ENCODE peak calls at places on chromosome X, in ten cellular contexts. One of them, this sample, is unnamed.

GRCh38 chrX:123835661-123836371 is 24.0 kb upstream of the XIAP start:
- DNase-seq in neural crest cell: no peak
- DNase-seq in WTC11: no peak
- DNase-seq in IMR-90: peak; percentile 70
- DNase-seq in AG04450: no peak
- DNase-seq in choroid plexus epithelial cell: peak; percentile 55
- DNase-seq in psoas muscle: no peak
- DNase-seq in astrocyte of the spinal cord: peak; percentile 64
- DNase-seq in cardiac fibroblast: peak; percentile 73
- DNase-seq in astrocyte: peak; percentile 74
- DNase-seq in this sample: no peak

GRCh38 chrX:72145181-72145580 is 13.5 kb upstream of the RTL5 start:
- DNase-seq in neural crest cell: no peak
- DNase-seq in WTC11: no peak
- DNase-seq in IMR-90: no peak
- DNase-seq in AG04450: no peak
- DNase-seq in choroid plexus epithelial cell: no peak
- DNase-seq in psoas muscle: no peak
- DNase-seq in astrocyte of the spinal cord: no peak
- DNase-seq in cardiac fibroblast: no peak
- DNase-seq in astrocyte: no peak
- DNase-seq in this sample: no peak

GRCh38 chrX:108435261-108435660 is 3.0 kb downstream of the COL4A6 start:
- DNase-seq in neural crest cell: no peak
- DNase-seq in WTC11: no peak
- DNase-seq in IMR-90: no peak
- DNase-seq in AG04450: no peak
- DNase-seq in choroid plexus epithelial cell: no peak
- DNase-seq in psoas muscle: no peak
- DNase-seq in astrocyte of the spinal cord: no peak
- DNase-seq in cardiac fibroblast: no peak
- DNase-seq in astrocyte: no peak
- DNase-seq in this sample: no peak

GRCh38 chrX:46626566-46626965 is 53.0 kb downstream of the CHST7 start:
- DNase-seq in neural crest cell: no peak
- DNase-seq in WTC11: no peak
- DNase-seq in IMR-90: no peak
- DNase-seq in AG04450: no peak
- DNase-seq in choroid plexus epithelial cell: peak; percentile 16
- DNase-seq in psoas muscle: no peak
- DNase-seq in astrocyte of the spinal cord: no peak
- DNase-seq in cardiac fibroblast: peak; percentile 28
- DNase-seq in astrocyte: no peak
- DNase-seq in this sample: no peak

GRCh38 chrX:53122013-53122412 is 28.1 kb downstream of the KANTR start:
- DNase-seq in neural crest cell: no peak
- DNase-seq in WTC11: no peak
- DNase-seq in IMR-90: no peak
- DNase-seq in AG04450: no peak
- DNase-seq in choroid plexus epithelial cell: no peak
- DNase-seq in psoas muscle: no peak
- DNase-seq in astrocyte of the spinal cord: no peak
- DNase-seq in cardiac fibroblast: no peak
- DNase-seq in astrocyte: no peak
- DNase-seq in this sample: no peak

GRCh38 chrX:106955004-106955772 is 35.0 kb downstream of the CLDN2 start:
- DNase-seq in neural crest cell: no peak
- DNase-seq in WTC11: no peak
- DNase-seq in IMR-90: peak; percentile 48
- DNase-seq in AG04450: no peak
- DNase-seq in choroid plexus epithelial cell: peak; percentile 59
- DNase-seq in psoas muscle: no peak
- DNase-seq in astrocyte of the spinal cord: peak; percentile 37
- DNase-seq in cardiac fibroblast: peak; percentile 43
- DNase-seq in astrocyte: peak; percentile 26
- DNase-seq in this sample: no peak

GRCh38 chrX:103211012-103211715 is 3.7 kb upstream of the BEX4 start:
- DNase-seq in neural crest cell: peak; percentile 38
- DNase-seq in WTC11: peak; percentile 22
- DNase-seq in IMR-90: peak; percentile 34
- DNase-seq in AG04450: no peak
- DNase-seq in choroid plexus epithelial cell: peak; percentile 65
- DNase-seq in psoas muscle: no peak
- DNase-seq in astrocyte of the spinal cord: peak; percentile 51
- DNase-seq in cardiac fibroblast: peak; percentile 59
- DNase-seq in astrocyte: peak; percentile 25
- DNase-seq in this sample: peak; percentile 32

GRCh38 chrX:84907324-84907946 is 96.2 kb upstream of the APOOL start:
- DNase-seq in neural crest cell: no peak
- DNase-seq in WTC11: no peak
- DNase-seq in IMR-90: peak; percentile 5
- DNase-seq in AG04450: no peak
- DNase-seq in choroid plexus epithelial cell: peak; percentile 34
- DNase-seq in psoas muscle: no peak
- DNase-seq in astrocyte of the spinal cord: peak; percentile 3
- DNase-seq in cardiac fibroblast: peak; percentile 41
- DNase-seq in astrocyte: no peak
- DNase-seq in this sample: no peak

GRCh38 chrX:32532282-32532681 is 679.1 kb downstream of the DMD start:
- DNase-seq in neural crest cell: no peak
- DNase-seq in WTC11: no peak
- DNase-seq in IMR-90: no peak
- DNase-seq in AG04450: no peak
- DNase-seq in choroid plexus epithelial cell: peak; percentile 12
- DNase-seq in psoas muscle: no peak
- DNase-seq in astrocyte of the spinal cord: no peak
- DNase-seq in cardiac fibroblast: peak; percentile 68
- DNase-seq in astrocyte: no peak
- DNase-seq in this sample: no peak

GRCh38 chrX:153727108-153727931 is 2.7 kb downstream of the ABCD1 start:
- DNase-seq in neural crest cell: no peak
- DNase-seq in WTC11: no peak
- DNase-seq in IMR-90: no peak
- DNase-seq in AG04450: no peak
- DNase-seq in choroid plexus epithelial cell: peak; percentile 9
- DNase-seq in psoas muscle: peak; percentile 87
- DNase-seq in astrocyte of the spinal cord: peak; percentile 9
- DNase-seq in cardiac fibroblast: no peak
- DNase-seq in astrocyte: no peak
- DNase-seq in this sample: no peak

GRCh38 chrX:41923925-41924693 is 755 bp upstream of the CASK start:
- DNase-seq in neural crest cell: no peak
- DNase-seq in WTC11: no peak
- DNase-seq in IMR-90: peak; percentile 26
- DNase-seq in AG04450: no peak
- DNase-seq in choroid plexus epithelial cell: peak; percentile 56
- DNase-seq in psoas muscle: no peak
- DNase-seq in astrocyte of the spinal cord: peak; percentile 35
- DNase-seq in cardiac fibroblast: peak; percentile 27
- DNase-seq in astrocyte: peak; percentile 39
- DNase-seq in this sample: peak; percentile 12

GRCh38 chrX:123873956-123874355 is 14.1 kb downstream of the XIAP start:
- DNase-seq in neural crest cell: no peak
- DNase-seq in WTC11: no peak
- DNase-seq in IMR-90: no peak
- DNase-seq in AG04450: no peak
- DNase-seq in choroid plexus epithelial cell: no peak
- DNase-seq in psoas muscle: no peak
- DNase-seq in astrocyte of the spinal cord: no peak
- DNase-seq in cardiac fibroblast: no peak
- DNase-seq in astrocyte: no peak
- DNase-seq in this sample: no peak

GRCh38 chrX:71992711-71993110 is 82.1 kb downstream of the NHSL2 start:
- DNase-seq in neural crest cell: no peak
- DNase-seq in WTC11: no peak
- DNase-seq in IMR-90: no peak
- DNase-seq in AG04450: no peak
- DNase-seq in choroid plexus epithelial cell: no peak
- DNase-seq in psoas muscle: no peak
- DNase-seq in astrocyte of the spinal cord: no peak
- DNase-seq in cardiac fibroblast: no peak
- DNase-seq in astrocyte: no peak
- DNase-seq in this sample: no peak

GRCh38 chrX:2761246-2761645 is 9.4 kb downstream of the XG start:
- DNase-seq in neural crest cell: no peak
- DNase-seq in WTC11: no peak
- DNase-seq in IMR-90: no peak
- DNase-seq in AG04450: no peak
- DNase-seq in choroid plexus epithelial cell: no peak
- DNase-seq in psoas muscle: no peak
- DNase-seq in astrocyte of the spinal cord: no peak
- DNase-seq in cardiac fibroblast: no peak
- DNase-seq in astrocyte: no peak
- DNase-seq in this sample: no peak

GRCh38 chrX:108271397-108271787 is 166.8 kb downstream of the COL4A6 start:
- DNase-seq in neural crest cell: no peak
- DNase-seq in WTC11: no peak
- DNase-seq in IMR-90: no peak
- DNase-seq in AG04450: no peak
- DNase-seq in choroid plexus epithelial cell: no peak
- DNase-seq in psoas muscle: no peak
- DNase-seq in astrocyte of the spinal cord: no peak
- DNase-seq in cardiac fibroblast: no peak
- DNase-seq in astrocyte: no peak
- DNase-seq in this sample: no peak

GRCh38 chrX:38277136-38277535 is 50.2 kb downstream of the RPGR start:
- DNase-seq in neural crest cell: no peak
- DNase-seq in WTC11: no peak
- DNase-seq in IMR-90: peak; percentile 4
- DNase-seq in AG04450: no peak
- DNase-seq in choroid plexus epithelial cell: no peak
- DNase-seq in psoas muscle: no peak
- DNase-seq in astrocyte of the spinal cord: no peak
- DNase-seq in cardiac fibroblast: no peak
- DNase-seq in astrocyte: no peak
- DNase-seq in this sample: no peak

GRCh38 chrX:72714471-72714916 is 388 bp upstream of the PHKA1 start:
- DNase-seq in neural crest cell: peak; percentile 17
- DNase-seq in WTC11: peak; percentile 40
- DNase-seq in IMR-90: peak; percentile 62
- DNase-seq in AG04450: peak; percentile 18
- DNase-seq in choroid plexus epithelial cell: peak; percentile 78
- DNase-seq in psoas muscle: peak; percentile 90
- DNase-seq in astrocyte of the spinal cord: peak; percentile 80
- DNase-seq in cardiac fibroblast: peak; percentile 71
- DNase-seq in astrocyte: peak; percentile 63
- DNase-seq in this sample: peak; percentile 12

GRCh38 chrX:155068165-155068564 is 2.8 kb downstream of the CMC4 start:
- DNase-seq in neural crest cell: no peak
- DNase-seq in WTC11: no peak
- DNase-seq in IMR-90: peak; percentile 70
- DNase-seq in AG04450: no peak
- DNase-seq in choroid plexus epithelial cell: peak; percentile 63
- DNase-seq in psoas muscle: no peak
- DNase-seq in astrocyte of the spinal cord: peak; percentile 55
- DNase-seq in cardiac fibroblast: peak; percentile 66
- DNase-seq in astrocyte: peak; percentile 57
- DNase-seq in this sample: no peak

GRCh38 chrX:114221445-114221844 is 362.4 kb upstream of the HTR2C start:
- DNase-seq in neural crest cell: no peak
- DNase-seq in WTC11: no peak
- DNase-seq in IMR-90: no peak
- DNase-seq in AG04450: no peak
- DNase-seq in choroid plexus epithelial cell: no peak
- DNase-seq in psoas muscle: no peak
- DNase-seq in astrocyte of the spinal cord: no peak
- DNase-seq in cardiac fibroblast: no peak
- DNase-seq in astrocyte: no peak
- DNase-seq in this sample: no peak
- TF ChIP-seq CTCF in neural crest cell: no peak
- TF ChIP-seq CTCF in WTC11: no peak
- TF ChIP-seq CTCF in IMR-90: no peak
- TF ChIP-seq CTCF in AG04450: no peak
- TF ChIP-seq CTCF in choroid plexus epithelial cell: no peak
- TF ChIP-seq CTCF in psoas muscle: no peak
- TF ChIP-seq CTCF in astrocyte of the spinal cord: no peak
- TF ChIP-seq CTCF in cardiac fibroblast: no peak
- TF ChIP-seq CTCF in astrocyte: no peak
- TF ChIP-seq CTCF in this sample: no peak

DNA sequence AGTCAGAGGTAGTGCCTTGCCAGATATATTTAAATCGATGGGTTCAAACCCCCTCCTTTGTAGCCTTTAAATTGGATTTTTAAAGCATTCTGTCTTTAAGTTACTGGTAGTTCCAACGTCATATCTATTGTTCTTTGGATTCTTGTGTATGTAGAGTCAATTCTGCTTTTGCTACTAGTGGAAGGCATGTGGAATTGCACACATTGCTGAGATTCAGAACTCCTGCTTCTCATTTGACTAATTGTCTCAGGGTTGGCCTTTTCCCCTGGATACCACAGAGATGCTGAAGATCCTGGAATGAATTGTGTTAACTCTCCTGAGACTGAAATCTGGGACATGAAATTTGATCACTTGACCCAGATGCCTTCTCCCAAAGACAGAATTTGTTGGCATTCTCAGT is 328.3 kb upstream of the RPS6KA3 start:
- DNase-seq in neural crest cell: no peak
- DNase-seq in WTC11: no peak
- DNase-seq in IMR-90: no peak
- DNase-seq in AG04450: no peak
- DNase-seq in choroid plexus epithelial cell: peak; percentile 7
- DNase-seq in psoas muscle: no peak
- DNase-seq in astrocyte of the spinal cord: no peak
- DNase-seq in cardiac fibroblast: peak; percentile 37
- DNase-seq in astrocyte: peak; percentile 14
- DNase-seq in this sample: no peak
- TF ChIP-seq CTCF in neural crest cell: peak; percentile 54
- TF ChIP-seq CTCF in WTC11: peak; percentile 37
- TF ChIP-seq CTCF in IMR-90: peak; percentile 14
- TF ChIP-seq CTCF in AG04450: peak; percentile 32
- TF ChIP-seq CTCF in choroid plexus epithelial cell: peak; percentile 23
- TF ChIP-seq CTCF in psoas muscle: peak; percentile 17
- TF ChIP-seq CTCF in astrocyte of the spinal cord: peak; percentile 23
- TF ChIP-seq CTCF in cardiac fibroblast: peak; percentile 30
- TF ChIP-seq CTCF in astrocyte: peak; percentile 34
- TF ChIP-seq CTCF in this sample: no peak

GRCh38 chrX:11351375-11352295 is 58.4 kb downstream of the AMELX start:
- DNase-seq in neural crest cell: no peak
- DNase-seq in WTC11: no peak
- DNase-seq in IMR-90: peak; percentile 84
- DNase-seq in AG04450: peak; percentile 43
- DNase-seq in choroid plexus epithelial cell: peak; percentile 92
- DNase-seq in psoas muscle: peak; percentile 77
- DNase-seq in astrocyte of the spinal cord: peak; percentile 71
- DNase-seq in cardiac fibroblast: peak; percentile 75
- DNase-seq in astrocyte: peak; percentile 76
- DNase-seq in this sample: no peak
- TF ChIP-seq CTCF in neural crest cell: no peak
- TF ChIP-seq CTCF in WTC11: no peak
- TF ChIP-seq CTCF in IMR-90: no peak
- TF ChIP-seq CTCF in AG04450: no peak
- TF ChIP-seq CTCF in choroid plexus epithelial cell: no peak
- TF ChIP-seq CTCF in psoas muscle: no peak
- TF ChIP-seq CTCF in astrocyte of the spinal cord: no peak
- TF ChIP-seq CTCF in cardiac fibroblast: no peak
- TF ChIP-seq CTCF in astrocyte: no peak
- TF ChIP-seq CTCF in this sample: no peak

DNA sequence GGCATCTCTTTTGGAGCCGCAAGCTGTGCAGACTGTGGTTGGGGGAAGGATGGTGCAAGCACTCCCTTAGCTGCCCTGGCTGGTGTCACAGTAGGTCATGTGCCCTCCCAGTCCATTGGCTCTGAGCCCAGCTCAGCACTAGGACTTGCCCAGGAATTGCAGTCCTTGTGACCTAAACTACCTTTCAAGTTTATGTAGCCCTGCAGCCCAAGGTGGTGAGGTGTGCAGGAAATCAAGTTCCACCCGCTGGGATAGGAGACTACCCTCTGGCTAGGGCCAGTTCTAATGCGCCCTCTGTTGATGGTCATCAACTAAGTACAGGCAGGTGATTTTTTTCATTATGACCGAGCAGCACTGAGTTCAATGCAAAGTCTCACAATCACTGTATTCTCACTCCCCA is 335.2 kb downstream of the UBE2NL start:
- DNase-seq in neural crest cell: no peak
- DNase-seq in WTC11: no peak
- DNase-seq in IMR-90: no peak
- DNase-seq in AG04450: no peak
- DNase-seq in choroid plexus epithelial cell: no peak
- DNase-seq in psoas muscle: no peak
- DNase-seq in astrocyte of the spinal cord: no peak
- DNase-seq in cardiac fibroblast: peak; percentile 0
- DNase-seq in astrocyte: no peak
- DNase-seq in this sample: no peak
- TF ChIP-seq CTCF in neural crest cell: no peak
- TF ChIP-seq CTCF in WTC11: no peak
- TF ChIP-seq CTCF in IMR-90: no peak
- TF ChIP-seq CTCF in AG04450: no peak
- TF ChIP-seq CTCF in choroid plexus epithelial cell: no peak
- TF ChIP-seq CTCF in psoas muscle: no peak
- TF ChIP-seq CTCF in astrocyte of the spinal cord: no peak
- TF ChIP-seq CTCF in cardiac fibroblast: no peak
- TF ChIP-seq CTCF in astrocyte: no peak
- TF ChIP-seq CTCF in this sample: no peak

This sample was measured in GM13976.